ENCODE peak calls at places on chromosomes 6 and 20, in seven cellular contexts. E is prostate gland, I is AG10803, N is AG09309, L is heart left ventricle, J is MM.1S, W is AG04450. Z is an unnamed sample.

GRCh38 chr20:12482661-12483060 is 526.1 kb upstream of the SPTLC3 start:
- DNase-seq in E (no peak), I (no peak), N (no peak), L (no peak), J (no peak), W (no peak), Z (no peak)

GRCh38 chr6:169915769-169916550 is 164.5 kb downstream of the ERMARD start:
- DNase-seq in E (no peak), I (no peak), N (no peak), L (no peak), J (no peak), W (no peak), Z (no peak)

GRCh38 chr6:170446841-170447560 is 106.1 kb downstream of the PSMB1 start:
- DNase-seq in E (no peak), I (no peak), N (no peak), L (no peak), J (no peak), W (no peak), Z (no peak)

GRCh38 chr20:3745686-3746173 is 13.2 kb downstream of the HSPA12B start:
- DNase-seq in E (no peak), I (no peak), N (no peak), L (no peak), J (no peak), W (no peak), Z (no peak)

GRCh38 chr6:134676307-134677281 is 273.3 kb downstream of the ALDH8A1 start:
- DNase-seq in E (no peak), I (no peak), N (no peak), L (no peak), J (no peak), W (no peak), Z (peak)

GRCh38 chr20:62368629-62369507 is 1.8 kb upstream of the LAMA5 start:
- DNase-seq in E (no peak), I (no peak), N (no peak), L (peak), J (no peak), W (no peak), Z (peak)

GRCh38 chr20:9281770-9282169 is 212.9 kb downstream of the PLCB4 start:
- DNase-seq in E (no peak), I (no peak), N (no peak), L (no peak), J (no peak), W (no peak), Z (no peak)

GRCh38 chr6:149925253-149925973 is 2.5 kb upstream of the RAET1G start:
- DNase-seq in E (no peak), I (peak), N (no peak), L (peak), J (no peak), W (no peak), Z (no peak)

GRCh38 chr6:169495601-169496000 is 206.2 kb downstream of the WDR27 start:
- DNase-seq in E (no peak), I (peak), N (no peak), L (no peak), J (no peak), W (no peak), Z (no peak)

GRCh38 chr6:96927660-96928059 is 3.1 kb downstream of the KLHL32 start:
- DNase-seq in E (no peak), I (no peak), N (no peak), L (no peak), J (no peak), W (no peak), Z (peak)

GRCh38 chr6:131107166-131107565 is 28.1 kb upstream of the AKAP7 start:
- DNase-seq in E (no peak), I (peak), N (peak), L (no peak), J (no peak), W (peak), Z (peak)

GRCh38 chr6:90065173-90065572 is 170.9 kb downstream of the GJA10 start:
- DNase-seq in E (no peak), I (no peak), N (no peak), L (no peak), J (no peak), W (no peak), Z (no peak)

GRCh38 chr6:141677598-141678211 is 455.0 kb upstream of the GJE1 start:
- DNase-seq in E (no peak), I (peak), N (no peak), L (no peak), J (peak), W (no peak), Z (peak)

GRCh38 chr6:73556796-73557195 is 36.0 kb upstream of the EEF1A1 start:
- DNase-seq in E (no peak), I (no peak), N (no peak), L (no peak), J (no peak), W (no peak), Z (no peak)

GRCh38 chr20:54207743-54208491 is at the start of gene PFDN4:
- DNase-seq in E (peak), I (peak), N (peak), L (peak), J (peak), W (peak), Z (peak)

GRCh38 chr6:49980898-49981297 is 11.5 kb upstream of the DEFB113 start:
- DNase-seq in E (no peak), I (peak), N (no peak), L (no peak), J (no peak), W (no peak), Z (peak)

GRCh38 chr6:146911635-146912034 is 292.6 kb upstream of the STXBP5 start:
- DNase-seq in E (no peak), I (no peak), N (no peak), L (no peak), J (no peak), W (no peak), Z (no peak)

GRCh38 chr6:73157870-73158269 is 67.4 kb downstream of the KHDC1L start:
- DNase-seq in E (no peak), I (no peak), N (no peak), L (no peak), J (no peak), W (no peak), Z (no peak)

GRCh38 chr20:8473459-8473858 is 341.4 kb downstream of the PLCB1 start:
- DNase-seq in E (no peak), I (peak), N (no peak), L (no peak), J (peak), W (no peak), Z (no peak)

GRCh38 chr20:60572991-60573390 is 614.8 kb downstream of the CDH26 start:
- DNase-seq in E (no peak), I (no peak), N (no peak), L (no peak), J (no peak), W (no peak), Z (no peak)

GRCh38 chr6:77463881-77464867 is 883 bp upstream of the HTR1B start:
- DNase-seq in E (no peak), I (no peak), N (no peak), L (no peak), J (no peak), W (no peak), Z (no peak)

GRCh38 chr20:12598894-12599293 is 409.9 kb upstream of the SPTLC3 start:
- DNase-seq in E (no peak), I (no peak), N (no peak), L (no peak), J (no peak), W (no peak), Z (peak)

GRCh38 chr6:156852147-156852857 is 75.1 kb downstream of the ARID1B start:
- DNase-seq in E (no peak), I (no peak), N (no peak), L (no peak), J (peak), W (no peak), Z (no peak)

GRCh38 chr20:1992359-1992758 is 1.5 kb downstream of the PDYN start:
- DNase-seq in E (no peak), I (no peak), N (no peak), L (no peak), J (no peak), W (no peak), Z (no peak)

GRCh38 chr6:168128006-168128630 is 49.1 kb upstream of the FRMD1 start:
- DNase-seq in E (no peak), I (no peak), N (no peak), L (no peak), J (no peak), W (no peak), Z (no peak)

GRCh38 chr6:140567469-140567868 is 1193.0 kb upstream of the CITED2 start:
- DNase-seq in E (no peak), I (peak), N (no peak), L (no peak), J (no peak), W (no peak), Z (no peak)

GRCh38 chr20:36070451-36070850 is 84.1 kb upstream of the EPB41L1 start:
- DNase-seq in E (no peak), I (no peak), N (no peak), L (no peak), J (no peak), W (no peak), Z (no peak)

GRCh38 chr6:117989086-117989485 is 82.0 kb downstream of the SLC35F1 start:
- DNase-seq in E (no peak), I (no peak), N (no peak), L (no peak), J (no peak), W (no peak), Z (no peak)

GRCh38 chr6:80091506-80091905 is 15.0 kb upstream of the BCKDHB start:
- DNase-seq in E (no peak), I (no peak), N (no peak), L (no peak), J (no peak), W (no peak), Z (no peak)

GRCh38 chr6:26520088-26520839 is 17.9 kb upstream of the HMGN4 start:
- DNase-seq in E (no peak), I (no peak), N (no peak), L (no peak), J (no peak), W (no peak), Z (no peak)

GRCh38 chr6:43951063-43951755 is 176.0 kb downstream of the MRPL14 start:
- DNase-seq in E (no peak), I (peak), N (no peak), L (peak), J (peak), W (no peak), Z (no peak)

GRCh38 chr20:15814360-15814759 is 758.9 kb downstream of the KIF16B start:
- DNase-seq in E (no peak), I (no peak), N (no peak), L (no peak), J (no peak), W (no peak), Z (no peak)
- H3K4me3 ChIP-seq in E (no peak), I (no peak), N (no peak), L (no peak), J (no peak), W (no peak), Z (no peak)

DNA sequence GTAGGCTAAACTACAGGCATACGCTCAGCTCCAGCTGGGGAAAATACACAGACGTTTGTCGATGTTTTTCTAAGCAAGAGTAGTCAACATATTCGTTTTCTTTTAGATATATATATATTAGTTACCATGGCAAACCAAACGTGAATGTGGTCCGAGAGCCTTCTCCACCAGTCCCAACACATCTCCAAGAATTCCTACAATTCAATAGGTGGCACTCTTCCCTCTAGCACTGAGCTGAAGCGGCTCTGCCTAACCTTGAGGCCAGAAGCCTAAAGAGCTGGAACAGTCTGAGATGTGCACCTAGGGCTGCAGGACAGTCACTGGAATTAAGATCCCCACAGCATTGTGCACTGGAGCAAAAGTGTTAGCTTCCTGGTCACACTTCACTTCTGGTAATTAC is 70.3 kb upstream of the BEND3 start:
- DNase-seq in E (peak), I (no peak), N (no peak), L (no peak), J (no peak), W (no peak), Z (peak)
- TF ChIP-seq CTCF in E (peak), I (no peak), N (peak), L (no peak), J (no peak), W (peak), Z (peak)

GRCh38 chr20:44186674-44187053 is 324 bp downstream of the JPH2 start:
- DNase-seq in E (no peak), I (no peak), N (no peak), L (no peak), J (no peak), W (no peak), Z (no peak)

GRCh38 chr20:44185574-44185973 is 1.4 kb downstream of the JPH2 start:
- DNase-seq in E (no peak), I (no peak), N (no peak), L (no peak), J (no peak), W (no peak), Z (no peak)

GRCh38 chr20:44187763-44188709 is 1.0 kb upstream of the JPH2 start:
- DNase-seq in E (no peak), I (peak), N (no peak), L (no peak), J (no peak), W (no peak), Z (no peak)

GRCh38 chr20:44187054-44187762 is at the start of gene JPH2:
- DNase-seq in E (no peak), I (peak), N (no peak), L (peak), J (no peak), W (no peak), Z (peak)

GRCh38 chr20:44186201-44186600 is 787 bp downstream of the JPH2 start:
- DNase-seq in E (no peak), I (no peak), N (no peak), L (no peak), J (no peak), W (no peak), Z (no peak)
- H3K4me3 ChIP-seq in E (peak), I (peak), N (peak), L (peak), J (no peak), W (no peak), Z (no peak)

GRCh38 chr6:130047440-130047995 is 29.1 kb downstream of the L3MBTL3 start:
- DNase-seq in E (no peak), I (no peak), N (no peak), L (no peak), J (no peak), W (no peak), Z (no peak)
- TF ChIP-seq CTCF in E (no peak), I (peak), N (no peak), L (no peak), J (no peak), W (peak), Z (no peak)

GRCh38 chr6:143691155-143691554 is 13.4 kb downstream of the PHACTR2 start:
- DNase-seq in E (no peak), I (no peak), N (no peak), L (no peak), J (no peak), W (no peak), Z (no peak)

GRCh38 chr6:143687604-143688003 is 9.8 kb downstream of the PHACTR2 start:
- DNase-seq in E (no peak), I (no peak), N (no peak), L (no peak), J (no peak), W (no peak), Z (no peak)

GRCh38 chr6:143691900-143692572 is 14.3 kb downstream of the PHACTR2 start:
- DNase-seq in E (no peak), I (no peak), N (no peak), L (no peak), J (no peak), W (no peak), Z (no peak)

GRCh38 chr6:143688681-143689080 is 10.9 kb downstream of the PHACTR2 start:
- DNase-seq in E (no peak), I (no peak), N (no peak), L (no peak), J (no peak), W (no peak), Z (no peak)

DNA sequence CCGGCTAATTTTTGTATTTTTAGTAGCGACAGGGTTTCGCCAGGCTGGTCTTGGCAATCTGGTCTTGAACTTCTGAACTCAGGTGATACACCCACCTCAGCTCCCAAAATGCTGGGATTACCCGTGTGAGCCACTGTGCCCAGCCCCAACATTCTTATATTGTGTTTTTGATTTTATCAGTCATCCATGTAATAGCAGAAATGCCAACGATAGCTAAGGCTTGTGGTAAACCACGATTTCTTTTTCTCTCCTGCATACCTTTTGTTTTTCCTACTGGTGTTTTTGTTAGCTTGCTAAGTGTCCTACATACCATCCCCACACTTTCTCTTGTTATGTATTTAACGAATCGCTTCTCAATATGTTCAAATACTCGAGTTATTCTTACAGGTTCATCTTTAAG is 12.1 kb downstream of the PHACTR2 start:
- DNase-seq in E (no peak), I (peak), N (no peak), L (no peak), J (no peak), W (no peak), Z (no peak)
- H3K4me3 ChIP-seq in E (no peak), I (no peak), N (no peak), L (no peak), J (no peak), W (no peak), Z (no peak)

DNA sequence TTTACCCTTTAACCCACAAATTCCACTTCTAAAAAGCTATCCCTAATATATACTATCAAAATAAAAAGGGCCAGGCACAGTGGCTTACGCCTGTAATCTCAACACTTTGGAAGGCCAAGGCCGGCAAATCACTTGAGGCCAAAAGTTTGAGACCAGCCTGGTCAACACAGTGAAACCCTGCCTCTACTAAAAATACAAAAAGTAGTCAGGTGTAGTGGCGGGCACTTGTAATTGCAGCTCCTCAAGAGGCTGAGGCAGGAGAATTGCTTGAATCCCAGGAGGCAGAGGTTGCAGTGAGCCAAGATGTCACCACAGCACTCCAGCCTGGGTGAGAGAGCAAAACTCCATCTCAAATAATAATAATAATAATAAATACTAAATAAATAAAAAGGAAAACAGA is 82.5 kb downstream of the TRIM27 start:
- DNase-seq in E (no peak), I (no peak), N (no peak), L (no peak), J (no peak), W (no peak), Z (no peak)
- TF ChIP-seq CTCF in E (no peak), I (no peak), N (no peak), L (no peak), J (no peak), W (no peak), Z (peak)

GRCh38 chr6:22146581-22147468 is 150.0 kb downstream of the PRL start:
- DNase-seq in E (no peak), I (peak), N (no peak), L (peak), J (no peak), W (no peak), Z (peak)
- H3K4me3 ChIP-seq in E (no peak), I (peak), N (peak), L (no peak), J (no peak), W (peak), Z (no peak)

GRCh38 chr20:44733341-44734069 is 12.2 kb upstream of the KCNK15 start:
- DNase-seq in E (peak), I (peak), N (no peak), L (peak), J (peak), W (no peak), Z (peak)
- TF ChIP-seq CTCF in E (peak), I (peak), N (peak), L (peak), J (peak), W (peak), Z (peak)

GRCh38 chr6:75934643-75935472 is 137.6 kb downstream of the IMPG1 start:
- DNase-seq in E (peak), I (peak), N (peak), L (peak), J (peak), W (peak), Z (peak)
- H3K4me3 ChIP-seq in E (peak), I (peak), N (peak), L (no peak), J (peak), W (peak), Z (peak)

DNA sequence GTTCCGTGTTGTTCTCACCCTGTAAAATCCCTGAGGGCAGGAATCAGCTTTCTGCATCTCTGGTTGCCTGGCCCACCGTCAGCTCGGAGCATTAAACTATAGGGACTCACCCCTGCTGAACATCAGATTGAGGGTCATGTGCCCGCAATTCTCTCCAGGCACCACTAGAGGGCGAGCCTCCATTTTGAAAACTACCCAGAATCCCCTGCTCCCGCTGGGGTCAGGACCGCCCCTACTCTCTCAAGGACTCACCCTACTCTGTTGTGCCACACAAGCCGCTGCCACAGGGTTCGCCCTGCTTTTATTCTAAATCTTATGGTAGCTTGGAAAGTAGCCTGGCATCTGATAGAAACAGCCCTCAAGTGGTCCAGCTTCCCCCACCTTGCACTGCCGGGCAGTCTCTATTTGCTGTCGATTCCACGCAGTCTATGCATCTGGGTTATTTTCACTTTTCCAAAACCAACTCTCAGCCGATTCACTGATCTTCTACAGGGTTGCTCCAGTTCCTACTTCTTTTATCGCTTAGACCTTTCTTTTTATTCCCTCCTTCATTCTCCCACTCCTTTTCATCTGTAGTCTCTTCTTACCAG is 244.1 kb upstream of the QKI start:
- DNase-seq in E (no peak), I (no peak), N (no peak), L (no peak), J (peak), W (no peak), Z (peak)
- TF ChIP-seq CTCF in E (peak), I (peak), N (peak), L (peak), J (peak), W (peak), Z (peak)